ENCODE peak calls at places on chromosomes 4 and X, in eight cellular contexts. M is substantia nigra; W is HL-60; O is SW480; X is stimulated activated CD8-positive, alpha-beta memory T cell treated with anti-CD3 and anti-CD28 coated beads, Interleukin-4, amount 100 ng/mL, for 24 hours; S is GM04504; K is NCI-H1092; E is Caki2. G is an unnamed sample.

GRCh38 chr4:41620594-41621256 is 82.8 kb downstream of the LIMCH1 start:
- DNase-seq in M (no peak), W (no peak), O (no peak), X (no peak), S (no peak), K (no peak), E (peak; percentile 87), G (no peak)

GRCh38 chr4:118086334-118086733 is 52.0 kb downstream of the NDST3 start:
- DNase-seq in M (no peak), W (no peak), O (peak; percentile 5), X (no peak), S (peak; percentile 5), K (no peak), E (peak; percentile 8), G (no peak)

GRCh38 chrX:113260474-113260873 is 419.8 kb upstream of the AMOT start:
- DNase-seq in M (no peak), W (no peak), O (no peak), X (no peak), S (no peak), K (no peak), E (no peak), G (no peak)

GRCh38 chr4:22090655-22091350 is 142.2 kb upstream of the KCNIP4 start:
- DNase-seq in M (no peak), W (no peak), O (no peak), X (no peak), S (no peak), K (no peak), E (no peak), G (no peak)

GRCh38 chr4:159366966-159367365 is 264.1 kb downstream of the RAPGEF2 start:
- DNase-seq in M (no peak), W (no peak), O (peak; percentile 6), X (no peak), S (no peak), K (no peak), E (no peak), G (no peak)

GRCh38 chrX:18992829-18993228 is 8.9 kb upstream of the PHKA2 start:
- DNase-seq in M (no peak), W (no peak), O (no peak), X (no peak), S (no peak), K (no peak), E (no peak), G (no peak)

GRCh38 chr4:3417448-3417847 is 24.3 kb upstream of the HGFAC start:
- DNase-seq in M (no peak), W (no peak), O (no peak), X (no peak), S (no peak), K (no peak), E (no peak), G (no peak)

GRCh38 chrX:153245288-153245731 is 66.2 kb downstream of the MAGEA1 start:
- DNase-seq in M (no peak), W (no peak), O (peak; percentile 32), X (no peak), S (no peak), K (no peak), E (peak; percentile 43), G (no peak)

GRCh38 chrX:121103381-121103780 is 56.0 kb downstream of the GLUD2 start:
- DNase-seq in M (no peak), W (no peak), O (no peak), X (no peak), S (no peak), K (no peak), E (no peak), G (no peak)

GRCh38 chr4:142354041-142354440 is 492.1 kb downstream of the INPP4B start:
- DNase-seq in M (no peak), W (no peak), O (no peak), X (no peak), S (no peak), K (no peak), E (no peak), G (no peak)

GRCh38 chr4:53479731-53480525 is 102.5 kb downstream of the FIP1L1 start:
- DNase-seq in M (no peak), W (no peak), O (no peak), X (no peak), S (no peak), K (no peak), E (no peak), G (no peak)

GRCh38 chr4:19455196-19455595 is 796.5 kb upstream of the SLIT2 start:
- DNase-seq in M (no peak), W (no peak), O (no peak), X (no peak), S (no peak), K (no peak), E (peak; percentile 40), G (no peak)

GRCh38 chrX:51917600-51917999 is 24.2 kb downstream of the MAGED1 start:
- DNase-seq in M (no peak), W (no peak), O (no peak), X (no peak), S (no peak), K (no peak), E (no peak), G (peak; percentile 3)

GRCh38 chrX:37989304-37989703 is 17.0 kb upstream of the SYTL5 start:
- DNase-seq in M (no peak), W (no peak), O (no peak), X (no peak), S (no peak), K (no peak), E (no peak), G (no peak)

GRCh38 chrX:19389217-19389616 is 45.5 kb downstream of the PDHA1 start:
- DNase-seq in M (no peak), W (no peak), O (no peak), X (no peak), S (no peak), K (no peak), E (no peak), G (no peak)

GRCh38 chr4:56048621-56049427 is 100.1 kb downstream of the CEP135 start:
- DNase-seq in M (peak; percentile 49), W (peak; percentile 15), O (peak; percentile 67), X (no peak), S (no peak), K (peak; percentile 55), E (peak; percentile 45), G (peak; percentile 18)

GRCh38 chr4:102531441-102531840 is 30.3 kb downstream of the NFKB1 start:
- DNase-seq in M (no peak), W (no peak), O (no peak), X (no peak), S (no peak), K (no peak), E (no peak), G (no peak)

GRCh38 chrX:118503260-118504041 is 7.8 kb downstream of the DOCK11 start:
- DNase-seq in M (no peak), W (no peak), O (no peak), X (no peak), S (no peak), K (no peak), E (no peak), G (peak; percentile 22)

GRCh38 chrX:143873343-143873742 is 10.5 kb upstream of the UBE2NL start:
- DNase-seq in M (no peak), W (no peak), O (no peak), X (no peak), S (no peak), K (no peak), E (no peak), G (no peak)